ENCODE peak calls at places on chromosomes 12 and 14, in six cellular contexts. U is GM12891, W is H1, Q is HepG2, V is K562, Z is GM12878. R is an unnamed sample.

GRCh38 chr12:121894633-121895032 is 6.0 kb downstream of the PSMD9 start:
- DNase-seq in V (no peak), U (no peak), W (no peak), Q (peak), Z (no peak), R (no peak)

GRCh38 chr12:52164624-52165023 is 27.2 kb downstream of the KRT80 start:
- DNase-seq in W (no peak), Z (no peak), U (no peak), V (no peak), Q (peak), R (no peak)

GRCh38 chr14:66645716-66646115 is 137.8 kb downstream of the GPHN start:
- DNase-seq in Q (peak), Z (no peak), V (no peak), U (no peak), W (no peak), R (no peak)

GRCh38 chr14:81161749-81162148 is 59.0 kb downstream of the GTF2A1 start:
- DNase-seq in Q (no peak), W (no peak), Z (no peak), U (no peak), V (no peak), R (no peak)

GRCh38 chr12:20127401-20127800 is 240.9 kb upstream of the PDE3A start:
- DNase-seq in V (no peak), Q (no peak), W (no peak), Z (no peak), U (no peak), R (no peak)

GRCh38 chr12:67663121-67663520 is 14.6 kb downstream of the DYRK2 start:
- DNase-seq in Q (no peak), W (no peak), Z (no peak), V (no peak), U (no peak), R (no peak)

GRCh38 chr14:70254476-70254961 is 65.8 kb upstream of the SLC8A3 start:
- DNase-seq in Q (peak), Z (no peak), U (no peak), W (peak), V (peak), R (no peak)

GRCh38 chr14:68229423-68229831 is 409.8 kb downstream of the RAD51B start:
- DNase-seq in Z (no peak), Q (no peak), U (no peak), V (no peak), W (no peak), R (no peak)

GRCh38 chr12:110639336-110640178 is 25.6 kb downstream of the TCTN1 start:
- DNase-seq in V (no peak), U (no peak), Q (no peak), Z (no peak), W (no peak), R (no peak)

GRCh38 chr14:28895389-28895788 is 128.8 kb downstream of the FOXG1 start:
- DNase-seq in U (no peak), W (no peak), V (no peak), Q (no peak), Z (no peak), R (no peak)

GRCh38 chr14:57508756-57509155 is 15.1 kb upstream of the CCDC198 start:
- DNase-seq in U (no peak), V (no peak), Z (no peak), Q (no peak), W (no peak), R (no peak)

DNA sequence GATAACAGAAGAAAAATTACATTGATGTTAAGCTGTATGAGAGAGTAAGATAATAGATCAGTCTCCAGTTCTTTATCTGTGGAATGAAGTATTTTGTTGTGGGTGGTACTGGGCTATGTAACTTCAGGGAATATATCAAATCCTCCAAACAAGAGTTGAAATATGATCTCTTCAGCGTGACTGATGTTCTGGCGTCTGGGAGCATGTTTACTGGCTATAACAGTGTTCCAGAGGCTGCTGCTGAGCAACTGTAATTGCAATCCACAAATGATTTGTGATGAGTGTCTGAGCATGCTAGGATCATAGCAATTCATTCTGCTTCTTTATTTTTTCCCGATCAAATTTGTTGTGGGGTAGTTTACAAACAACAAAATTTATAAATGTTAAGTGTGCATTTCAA is 18.6 kb upstream of the CCDC198 start:
- DNase-seq in Z (no peak), V (no peak), Q (no peak), U (no peak), W (no peak), R (no peak)
- TF ChIP-seq POLR2A in Z (no peak), V (no peak), Q (no peak), U (no peak), W (no peak), R (no peak)

GRCh38 chr12:96862326-96862725 is 44.7 kb upstream of the NEDD1 start:
- DNase-seq in U (no peak), W (no peak), Z (no peak), V (no peak), Q (no peak), R (no peak)

GRCh38 chr12:96861656-96862055 is 45.4 kb upstream of the NEDD1 start:
- DNase-seq in W (no peak), Q (no peak), U (no peak), Z (no peak), V (no peak), R (no peak)

GRCh38 chr12:96864335-96864734 is 42.7 kb upstream of the NEDD1 start:
- DNase-seq in W (no peak), Q (no peak), U (no peak), Z (no peak), V (no peak), R (no peak)
- TF ChIP-seq TAF1 in W (no peak), Q (no peak), U (no peak), Z (no peak), V (no peak), R (no peak)

GRCh38 chr14:51697848-51698247 is 46.1 kb downstream of the FRMD6 start:
- DNase-seq in V (no peak), U (no peak), Q (no peak), W (no peak), Z (no peak), R (no peak)
- TF ChIP-seq POLR2AphosphoS5 in V (no peak), U (no peak), Q (no peak), W (no peak), Z (no peak), R (no peak)

GRCh38 chr12:26123482-26123980 is 1.3 kb downstream of the BHLHE41 start:
- DNase-seq in Q (no peak), Z (no peak), W (no peak), U (no peak), V (no peak), R (no peak)

GRCh38 chr12:26124491-26125450 is at the start of gene BHLHE41:
- DNase-seq in Z (no peak), U (no peak), V (peak), Q (no peak), W (peak), R (peak)

GRCh38 chr12:26126340-26127284 is 1.8 kb upstream of the BHLHE41 start:
- DNase-seq in U (no peak), Z (no peak), W (peak), Q (peak), V (peak), R (peak)

GRCh38 chr12:26127404-26127803 is 2.6 kb upstream of the BHLHE41 start:
- DNase-seq in V (no peak), Q (no peak), W (no peak), U (no peak), Z (no peak), R (no peak)

DNA sequence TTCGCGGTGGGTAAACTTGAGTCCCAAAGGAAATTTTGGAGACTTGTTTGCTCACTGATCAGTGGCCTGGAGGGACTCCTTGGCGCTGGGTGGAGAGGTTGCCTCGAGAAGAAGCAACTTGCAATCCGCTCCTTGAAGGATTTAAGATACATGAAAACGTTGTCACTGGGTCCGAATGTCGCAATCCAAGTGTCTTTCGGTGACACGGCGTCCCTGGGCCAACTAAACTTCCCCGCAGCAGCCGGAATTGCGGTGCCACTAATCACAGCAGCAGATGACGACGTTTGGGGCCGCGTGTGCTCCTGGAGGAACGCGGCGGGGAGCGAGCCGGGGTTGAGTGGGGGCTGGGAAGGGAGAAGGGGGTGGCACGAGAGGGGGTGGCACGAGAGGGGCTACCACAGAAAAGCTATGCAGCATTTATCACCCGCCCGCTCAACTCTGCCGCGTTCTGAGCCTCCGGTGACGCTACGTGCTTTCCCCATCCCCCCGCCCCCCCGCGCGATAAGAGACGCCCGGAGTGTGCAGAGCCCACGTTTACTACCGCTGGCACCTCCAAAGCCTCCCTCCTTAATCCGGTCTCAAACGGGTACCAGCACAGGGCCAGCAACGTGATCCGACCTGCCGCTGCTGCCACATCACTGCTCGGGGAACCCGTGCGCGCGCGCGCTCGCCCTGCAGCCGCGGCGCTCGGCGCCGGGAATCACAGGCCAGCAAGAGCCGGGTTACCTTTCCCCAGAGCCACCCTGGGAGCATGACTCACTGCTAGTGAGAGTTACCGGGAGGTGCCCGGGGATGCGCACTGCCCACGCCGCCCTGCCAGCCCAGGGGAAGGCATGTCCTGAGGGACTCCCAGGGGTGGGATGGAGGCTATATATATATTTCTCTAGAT is 858 bp upstream of the BHLHE41 start:
- DNase-seq in W (peak), V (peak), Q (peak), U (no peak), Z (no peak), R (peak)
- TF ChIP-seq POLR2A in W (no peak), V (no peak), Q (no peak), U (no peak), Z (no peak), R (no peak)

GRCh38 chr14:64388533-64389243 is 535 bp downstream of the MTHFD1 start:
- DNase-seq in Q (peak), W (no peak), V (peak), U (no peak), Z (no peak), R (no peak)
- TF ChIP-seq TAF1 in Q (no peak), W (no peak), V (no peak), U (peak), Z (no peak), R (no peak)